ENCODE peak calls at places on chromosome 10, in six cellular contexts. One of them, this sample, is unnamed.

GRCh38 chr10:96289218-96289910 is 14.9 kb upstream of the DNTT start:
- DNase-seq in stimulated activated CD4-positive, alpha-beta T cell treated with anti-CD3 and anti-CD28 coated beads, Interleukin-12 subunit alpha, Interleukin-12 subunit beta, amount 100 ng/mL, for 24 hours: no peak
- DNase-seq in transverse colon: no peak
- DNase-seq in NCI-H1930: no peak
- DNase-seq in EL: no peak
- DNase-seq in NCI-H1694 treated with DMSO at 0.1 percent for 48 hours: no peak
- DNase-seq in this sample: no peak

GRCh38 chr10:120514035-120514620 is 57.1 kb downstream of the PLPP4 start:
- DNase-seq in stimulated activated CD4-positive, alpha-beta T cell treated with anti-CD3 and anti-CD28 coated beads, Interleukin-12 subunit alpha, Interleukin-12 subunit beta, amount 100 ng/mL, for 24 hours: no peak
- DNase-seq in transverse colon: peak
- DNase-seq in NCI-H1930: no peak
- DNase-seq in EL: peak
- DNase-seq in NCI-H1694 treated with DMSO at 0.1 percent for 48 hours: no peak
- DNase-seq in this sample: peak

GRCh38 chr10:25059990-25060389 is 43.6 kb downstream of the THNSL1 start:
- DNase-seq in stimulated activated CD4-positive, alpha-beta T cell treated with anti-CD3 and anti-CD28 coated beads, Interleukin-12 subunit alpha, Interleukin-12 subunit beta, amount 100 ng/mL, for 24 hours: no peak
- DNase-seq in transverse colon: peak
- DNase-seq in NCI-H1930: no peak
- DNase-seq in EL: peak
- DNase-seq in NCI-H1694 treated with DMSO at 0.1 percent for 48 hours: no peak
- DNase-seq in this sample: peak

GRCh38 chr10:108250954-108251620 is 1086.6 kb upstream of the SORCS1 start:
- DNase-seq in stimulated activated CD4-positive, alpha-beta T cell treated with anti-CD3 and anti-CD28 coated beads, Interleukin-12 subunit alpha, Interleukin-12 subunit beta, amount 100 ng/mL, for 24 hours: no peak
- DNase-seq in transverse colon: no peak
- DNase-seq in NCI-H1930: no peak
- DNase-seq in EL: peak
- DNase-seq in NCI-H1694 treated with DMSO at 0.1 percent for 48 hours: no peak
- DNase-seq in this sample: peak

GRCh38 chr10:813286-813685 is 118.2 kb downstream of the LARP4B start:
- DNase-seq in stimulated activated CD4-positive, alpha-beta T cell treated with anti-CD3 and anti-CD28 coated beads, Interleukin-12 subunit alpha, Interleukin-12 subunit beta, amount 100 ng/mL, for 24 hours: no peak
- DNase-seq in transverse colon: no peak
- DNase-seq in NCI-H1930: no peak
- DNase-seq in EL: no peak
- DNase-seq in NCI-H1694 treated with DMSO at 0.1 percent for 48 hours: no peak
- DNase-seq in this sample: no peak

GRCh38 chr10:3887885-3888476 is 103.0 kb upstream of the KLF6 start:
- DNase-seq in stimulated activated CD4-positive, alpha-beta T cell treated with anti-CD3 and anti-CD28 coated beads, Interleukin-12 subunit alpha, Interleukin-12 subunit beta, amount 100 ng/mL, for 24 hours: peak
- DNase-seq in transverse colon: peak
- DNase-seq in NCI-H1930: no peak
- DNase-seq in EL: peak
- DNase-seq in NCI-H1694 treated with DMSO at 0.1 percent for 48 hours: no peak
- DNase-seq in this sample: peak

GRCh38 chr10:70034252-70034651 is 18.4 kb upstream of the MACROH2A2 start:
- DNase-seq in stimulated activated CD4-positive, alpha-beta T cell treated with anti-CD3 and anti-CD28 coated beads, Interleukin-12 subunit alpha, Interleukin-12 subunit beta, amount 100 ng/mL, for 24 hours: no peak
- DNase-seq in transverse colon: no peak
- DNase-seq in NCI-H1930: no peak
- DNase-seq in EL: no peak
- DNase-seq in NCI-H1694 treated with DMSO at 0.1 percent for 48 hours: peak
- DNase-seq in this sample: no peak

GRCh38 chr10:103835121-103836045 is 20.0 kb downstream of the SH3PXD2A start:
- DNase-seq in stimulated activated CD4-positive, alpha-beta T cell treated with anti-CD3 and anti-CD28 coated beads, Interleukin-12 subunit alpha, Interleukin-12 subunit beta, amount 100 ng/mL, for 24 hours: no peak
- DNase-seq in transverse colon: peak
- DNase-seq in NCI-H1930: no peak
- DNase-seq in EL: no peak
- DNase-seq in NCI-H1694 treated with DMSO at 0.1 percent for 48 hours: no peak
- DNase-seq in this sample: no peak

GRCh38 chr10:98489561-98490481 is 43.1 kb upstream of the HPS1 start:
- DNase-seq in stimulated activated CD4-positive, alpha-beta T cell treated with anti-CD3 and anti-CD28 coated beads, Interleukin-12 subunit alpha, Interleukin-12 subunit beta, amount 100 ng/mL, for 24 hours: no peak
- DNase-seq in transverse colon: no peak
- DNase-seq in NCI-H1930: no peak
- DNase-seq in EL: no peak
- DNase-seq in NCI-H1694 treated with DMSO at 0.1 percent for 48 hours: no peak
- DNase-seq in this sample: no peak

GRCh38 chr10:75016290-75016689 is 95.2 kb upstream of the SAMD8 start:
- DNase-seq in stimulated activated CD4-positive, alpha-beta T cell treated with anti-CD3 and anti-CD28 coated beads, Interleukin-12 subunit alpha, Interleukin-12 subunit beta, amount 100 ng/mL, for 24 hours: no peak
- DNase-seq in transverse colon: no peak
- DNase-seq in NCI-H1930: no peak
- DNase-seq in EL: no peak
- DNase-seq in NCI-H1694 treated with DMSO at 0.1 percent for 48 hours: no peak
- DNase-seq in this sample: no peak

GRCh38 chr10:8048281-8049008 is 6.0 kb upstream of the GATA3 start:
- DNase-seq in stimulated activated CD4-positive, alpha-beta T cell treated with anti-CD3 and anti-CD28 coated beads, Interleukin-12 subunit alpha, Interleukin-12 subunit beta, amount 100 ng/mL, for 24 hours: no peak
- DNase-seq in transverse colon: no peak
- DNase-seq in NCI-H1930: no peak
- DNase-seq in EL: no peak
- DNase-seq in NCI-H1694 treated with DMSO at 0.1 percent for 48 hours: no peak
- DNase-seq in this sample: no peak

GRCh38 chr10:131452926-131453771 is 141.6 kb upstream of the TCERG1L start:
- DNase-seq in stimulated activated CD4-positive, alpha-beta T cell treated with anti-CD3 and anti-CD28 coated beads, Interleukin-12 subunit alpha, Interleukin-12 subunit beta, amount 100 ng/mL, for 24 hours: no peak
- DNase-seq in transverse colon: no peak
- DNase-seq in NCI-H1930: no peak
- DNase-seq in EL: no peak
- DNase-seq in NCI-H1694 treated with DMSO at 0.1 percent for 48 hours: no peak
- DNase-seq in this sample: no peak

GRCh38 chr10:12243860-12244620 is 48.1 kb downstream of the CDC123 start:
- DNase-seq in stimulated activated CD4-positive, alpha-beta T cell treated with anti-CD3 and anti-CD28 coated beads, Interleukin-12 subunit alpha, Interleukin-12 subunit beta, amount 100 ng/mL, for 24 hours: no peak
- DNase-seq in transverse colon: no peak
- DNase-seq in NCI-H1930: no peak
- DNase-seq in EL: no peak
- DNase-seq in NCI-H1694 treated with DMSO at 0.1 percent for 48 hours: no peak
- DNase-seq in this sample: no peak

GRCh38 chr10:111186385-111186784 is 109.6 kb downstream of the ADRA2A start:
- DNase-seq in stimulated activated CD4-positive, alpha-beta T cell treated with anti-CD3 and anti-CD28 coated beads, Interleukin-12 subunit alpha, Interleukin-12 subunit beta, amount 100 ng/mL, for 24 hours: no peak
- DNase-seq in transverse colon: no peak
- DNase-seq in NCI-H1930: no peak
- DNase-seq in EL: no peak
- DNase-seq in NCI-H1694 treated with DMSO at 0.1 percent for 48 hours: no peak
- DNase-seq in this sample: no peak

GRCh38 chr10:113058175-113058961 is 108.3 kb downstream of the TCF7L2 start:
- DNase-seq in stimulated activated CD4-positive, alpha-beta T cell treated with anti-CD3 and anti-CD28 coated beads, Interleukin-12 subunit alpha, Interleukin-12 subunit beta, amount 100 ng/mL, for 24 hours: no peak
- DNase-seq in transverse colon: peak
- DNase-seq in NCI-H1930: no peak
- DNase-seq in EL: peak
- DNase-seq in NCI-H1694 treated with DMSO at 0.1 percent for 48 hours: peak
- DNase-seq in this sample: peak

GRCh38 chr10:30502266-30503058 is 68.5 kb downstream of the MAP3K8 start:
- DNase-seq in stimulated activated CD4-positive, alpha-beta T cell treated with anti-CD3 and anti-CD28 coated beads, Interleukin-12 subunit alpha, Interleukin-12 subunit beta, amount 100 ng/mL, for 24 hours: no peak
- DNase-seq in transverse colon: peak
- DNase-seq in NCI-H1930: no peak
- DNase-seq in EL: peak
- DNase-seq in NCI-H1694 treated with DMSO at 0.1 percent for 48 hours: no peak
- DNase-seq in this sample: no peak

GRCh38 chr10:35640474-35640873 is 1.6 kb downstream of the FZD8 start:
- DNase-seq in stimulated activated CD4-positive, alpha-beta T cell treated with anti-CD3 and anti-CD28 coated beads, Interleukin-12 subunit alpha, Interleukin-12 subunit beta, amount 100 ng/mL, for 24 hours: no peak
- DNase-seq in transverse colon: peak
- DNase-seq in NCI-H1930: no peak
- DNase-seq in EL: peak
- DNase-seq in NCI-H1694 treated with DMSO at 0.1 percent for 48 hours: peak
- DNase-seq in this sample: peak

GRCh38 chr10:20276127-20276979 is 460.1 kb downstream of the PLXDC2 start:
- DNase-seq in stimulated activated CD4-positive, alpha-beta T cell treated with anti-CD3 and anti-CD28 coated beads, Interleukin-12 subunit alpha, Interleukin-12 subunit beta, amount 100 ng/mL, for 24 hours: no peak
- DNase-seq in transverse colon: no peak
- DNase-seq in NCI-H1930: peak
- DNase-seq in EL: no peak
- DNase-seq in NCI-H1694 treated with DMSO at 0.1 percent for 48 hours: no peak
- DNase-seq in this sample: no peak

GRCh38 chr10:95660283-95660682 is 3.8 kb upstream of the ALDH18A1 start:
- DNase-seq in stimulated activated CD4-positive, alpha-beta T cell treated with anti-CD3 and anti-CD28 coated beads, Interleukin-12 subunit alpha, Interleukin-12 subunit beta, amount 100 ng/mL, for 24 hours: no peak
- DNase-seq in transverse colon: no peak
- DNase-seq in NCI-H1930: no peak
- DNase-seq in EL: peak
- DNase-seq in NCI-H1694 treated with DMSO at 0.1 percent for 48 hours: no peak
- DNase-seq in this sample: no peak

GRCh38 chr10:28940158-28940888 is 263.0 kb downstream of the BAMBI start:
- DNase-seq in stimulated activated CD4-positive, alpha-beta T cell treated with anti-CD3 and anti-CD28 coated beads, Interleukin-12 subunit alpha, Interleukin-12 subunit beta, amount 100 ng/mL, for 24 hours: no peak
- DNase-seq in transverse colon: no peak
- DNase-seq in NCI-H1930: peak
- DNase-seq in EL: no peak
- DNase-seq in NCI-H1694 treated with DMSO at 0.1 percent for 48 hours: no peak
- DNase-seq in this sample: no peak

GRCh38 chr10:122441961-122442360 is 12.5 kb upstream of the ARMS2 start:
- DNase-seq in stimulated activated CD4-positive, alpha-beta T cell treated with anti-CD3 and anti-CD28 coated beads, Interleukin-12 subunit alpha, Interleukin-12 subunit beta, amount 100 ng/mL, for 24 hours: no peak
- DNase-seq in transverse colon: no peak
- DNase-seq in NCI-H1930: no peak
- DNase-seq in EL: peak
- DNase-seq in NCI-H1694 treated with DMSO at 0.1 percent for 48 hours: no peak
- DNase-seq in this sample: peak

GRCh38 chr10:3776796-3777571 is 8.0 kb downstream of the KLF6 start:
- DNase-seq in stimulated activated CD4-positive, alpha-beta T cell treated with anti-CD3 and anti-CD28 coated beads, Interleukin-12 subunit alpha, Interleukin-12 subunit beta, amount 100 ng/mL, for 24 hours: no peak
- DNase-seq in transverse colon: peak
- DNase-seq in NCI-H1930: no peak
- DNase-seq in EL: peak
- DNase-seq in NCI-H1694 treated with DMSO at 0.1 percent for 48 hours: no peak
- DNase-seq in this sample: peak